ENCODE peak calls at places on chromosome 19, in ten cellular contexts. One of them, this sample, is unnamed.

GRCh38 chr19:36207605-36208252 is 6.7 kb downstream of the ZNF565 start:
- DNase-seq in AG10803: no peak
- DNase-seq in bronchial epithelial cell: no peak
- DNase-seq in PC-3: no peak
- DNase-seq in AG04450: no peak
- DNase-seq in upper lobe of right lung: no peak
- DNase-seq in Peyer's patch: no peak
- DNase-seq in tibial artery: no peak
- DNase-seq in A549: no peak
- DNase-seq in fibroblast of mammary gland: no peak
- DNase-seq in this sample: peak

GRCh38 chr19:30667746-30668145 is 295.6 kb downstream of the ZNF536 start:
- DNase-seq in AG10803: no peak
- DNase-seq in bronchial epithelial cell: no peak
- DNase-seq in PC-3: no peak
- DNase-seq in AG04450: no peak
- DNase-seq in upper lobe of right lung: no peak
- DNase-seq in Peyer's patch: no peak
- DNase-seq in tibial artery: no peak
- DNase-seq in A549: no peak
- DNase-seq in fibroblast of mammary gland: no peak
- DNase-seq in this sample: no peak

GRCh38 chr19:56637976-56638555 is 4.9 kb upstream of the SMIM17 start:
- DNase-seq in AG10803: peak
- DNase-seq in bronchial epithelial cell: peak
- DNase-seq in PC-3: peak
- DNase-seq in AG04450: peak
- DNase-seq in upper lobe of right lung: no peak
- DNase-seq in Peyer's patch: no peak
- DNase-seq in tibial artery: peak
- DNase-seq in A549: peak
- DNase-seq in fibroblast of mammary gland: peak
- DNase-seq in this sample: peak

GRCh38 chr19:6402834-6403608 is 10.1 kb upstream of the GTF2F1 start:
- DNase-seq in AG10803: peak
- DNase-seq in bronchial epithelial cell: no peak
- DNase-seq in PC-3: no peak
- DNase-seq in AG04450: peak
- DNase-seq in upper lobe of right lung: no peak
- DNase-seq in Peyer's patch: peak
- DNase-seq in tibial artery: no peak
- DNase-seq in A549: no peak
- DNase-seq in fibroblast of mammary gland: peak
- DNase-seq in this sample: peak

GRCh38 chr19:4474504-4475136 is 2.5 kb downstream of the HDGFL2 start:
- DNase-seq in AG10803: peak
- DNase-seq in bronchial epithelial cell: peak
- DNase-seq in PC-3: peak
- DNase-seq in AG04450: no peak
- DNase-seq in upper lobe of right lung: no peak
- DNase-seq in Peyer's patch: no peak
- DNase-seq in tibial artery: no peak
- DNase-seq in A549: peak
- DNase-seq in fibroblast of mammary gland: peak
- DNase-seq in this sample: peak

GRCh38 chr19:50549927-50550593 is 18.2 kb downstream of the LRRC4B start:
- DNase-seq in AG10803: no peak
- DNase-seq in bronchial epithelial cell: no peak
- DNase-seq in PC-3: no peak
- DNase-seq in AG04450: no peak
- DNase-seq in upper lobe of right lung: no peak
- DNase-seq in Peyer's patch: no peak
- DNase-seq in tibial artery: no peak
- DNase-seq in A549: no peak
- DNase-seq in fibroblast of mammary gland: no peak
- DNase-seq in this sample: no peak

GRCh38 chr19:6516018-6516658 is 14.0 kb upstream of the TUBB4A start:
- DNase-seq in AG10803: peak
- DNase-seq in bronchial epithelial cell: peak
- DNase-seq in PC-3: peak
- DNase-seq in AG04450: peak
- DNase-seq in upper lobe of right lung: peak
- DNase-seq in Peyer's patch: peak
- DNase-seq in tibial artery: peak
- DNase-seq in A549: peak
- DNase-seq in fibroblast of mammary gland: peak
- DNase-seq in this sample: peak

GRCh38 chr19:5914946-5915781 is 1.1 kb downstream of the CAPS start:
- DNase-seq in AG10803: no peak
- DNase-seq in bronchial epithelial cell: no peak
- DNase-seq in PC-3: peak
- DNase-seq in AG04450: no peak
- DNase-seq in upper lobe of right lung: peak
- DNase-seq in Peyer's patch: no peak
- DNase-seq in tibial artery: no peak
- DNase-seq in A549: no peak
- DNase-seq in fibroblast of mammary gland: no peak
- DNase-seq in this sample: no peak

GRCh38 chr19:14433454-14434156 is 499 bp downstream of the PKN1 start:
- DNase-seq in AG10803: no peak
- DNase-seq in bronchial epithelial cell: no peak
- DNase-seq in PC-3: peak
- DNase-seq in AG04450: no peak
- DNase-seq in upper lobe of right lung: peak
- DNase-seq in Peyer's patch: peak
- DNase-seq in tibial artery: no peak
- DNase-seq in A549: no peak
- DNase-seq in fibroblast of mammary gland: no peak
- DNase-seq in this sample: no peak

GRCh38 chr19:50433201-50434180 is 799 bp downstream of the MYBPC2 start:
- DNase-seq in AG10803: no peak
- DNase-seq in bronchial epithelial cell: no peak
- DNase-seq in PC-3: no peak
- DNase-seq in AG04450: no peak
- DNase-seq in upper lobe of right lung: no peak
- DNase-seq in Peyer's patch: no peak
- DNase-seq in tibial artery: no peak
- DNase-seq in A549: no peak
- DNase-seq in fibroblast of mammary gland: no peak
- DNase-seq in this sample: no peak

GRCh38 chr19:13190781-13191540 is 40.8 kb downstream of the IER2 start:
- DNase-seq in AG10803: no peak
- DNase-seq in bronchial epithelial cell: no peak
- DNase-seq in PC-3: no peak
- DNase-seq in AG04450: no peak
- DNase-seq in upper lobe of right lung: no peak
- DNase-seq in Peyer's patch: peak
- DNase-seq in tibial artery: no peak
- DNase-seq in A549: no peak
- DNase-seq in fibroblast of mammary gland: no peak
- DNase-seq in this sample: no peak

GRCh38 chr19:35509018-35509652 is 4.3 kb downstream of the DMKN start:
- DNase-seq in AG10803: no peak
- DNase-seq in bronchial epithelial cell: peak
- DNase-seq in PC-3: peak
- DNase-seq in AG04450: no peak
- DNase-seq in upper lobe of right lung: peak
- DNase-seq in Peyer's patch: peak
- DNase-seq in tibial artery: no peak
- DNase-seq in A549: no peak
- DNase-seq in fibroblast of mammary gland: no peak
- DNase-seq in this sample: no peak

GRCh38 chr19:30361107-30361447 is 11.1 kb upstream of the ZNF536 start:
- DNase-seq in AG10803: no peak
- DNase-seq in bronchial epithelial cell: no peak
- DNase-seq in PC-3: no peak
- DNase-seq in AG04450: no peak
- DNase-seq in upper lobe of right lung: no peak
- DNase-seq in Peyer's patch: no peak
- DNase-seq in tibial artery: no peak
- DNase-seq in A549: no peak
- DNase-seq in fibroblast of mammary gland: no peak
- DNase-seq in this sample: no peak

GRCh38 chr19:47540748-47541147 is 25.9 kb upstream of the NAPA start:
- DNase-seq in AG10803: peak
- DNase-seq in bronchial epithelial cell: peak
- DNase-seq in PC-3: peak
- DNase-seq in AG04450: peak
- DNase-seq in upper lobe of right lung: peak
- DNase-seq in Peyer's patch: no peak
- DNase-seq in tibial artery: no peak
- DNase-seq in A549: peak
- DNase-seq in fibroblast of mammary gland: peak
- DNase-seq in this sample: peak
- TF ChIP-seq CTCF in AG10803: peak
- TF ChIP-seq CTCF in bronchial epithelial cell: peak
- TF ChIP-seq CTCF in PC-3: peak
- TF ChIP-seq CTCF in AG04450: peak
- TF ChIP-seq CTCF in upper lobe of right lung: no peak
- TF ChIP-seq CTCF in Peyer's patch: no peak
- TF ChIP-seq CTCF in tibial artery: peak
- TF ChIP-seq CTCF in A549: peak
- TF ChIP-seq CTCF in fibroblast of mammary gland: peak
- TF ChIP-seq CTCF in this sample: peak

GRCh38 chr19:45781282-45782161 is 768 bp downstream of the DMPK start:
- DNase-seq in AG10803: no peak
- DNase-seq in bronchial epithelial cell: peak
- DNase-seq in PC-3: peak
- DNase-seq in AG04450: no peak
- DNase-seq in upper lobe of right lung: no peak
- DNase-seq in Peyer's patch: no peak
- DNase-seq in tibial artery: no peak
- DNase-seq in A549: peak
- DNase-seq in fibroblast of mammary gland: no peak
- DNase-seq in this sample: no peak

GRCh38 chr19:45780448-45781281 is 1.6 kb downstream of the DMPK start:
- DNase-seq in AG10803: no peak
- DNase-seq in bronchial epithelial cell: no peak
- DNase-seq in PC-3: no peak
- DNase-seq in AG04450: no peak
- DNase-seq in upper lobe of right lung: no peak
- DNase-seq in Peyer's patch: no peak
- DNase-seq in tibial artery: no peak
- DNase-seq in A549: peak
- DNase-seq in fibroblast of mammary gland: no peak
- DNase-seq in this sample: no peak

GRCh38 chr19:45778010-45778671 is 4.1 kb downstream of the DMPK start:
- DNase-seq in AG10803: no peak
- DNase-seq in bronchial epithelial cell: no peak
- DNase-seq in PC-3: no peak
- DNase-seq in AG04450: no peak
- DNase-seq in upper lobe of right lung: no peak
- DNase-seq in Peyer's patch: no peak
- DNase-seq in tibial artery: no peak
- DNase-seq in A549: no peak
- DNase-seq in fibroblast of mammary gland: no peak
- DNase-seq in this sample: no peak

GRCh38 chr19:45779231-45780145 is 2.8 kb downstream of the DMPK start:
- DNase-seq in AG10803: peak
- DNase-seq in bronchial epithelial cell: peak
- DNase-seq in PC-3: peak
- DNase-seq in AG04450: no peak
- DNase-seq in upper lobe of right lung: peak
- DNase-seq in Peyer's patch: peak
- DNase-seq in tibial artery: peak
- DNase-seq in A549: peak
- DNase-seq in fibroblast of mammary gland: peak
- DNase-seq in this sample: peak

DNA sequence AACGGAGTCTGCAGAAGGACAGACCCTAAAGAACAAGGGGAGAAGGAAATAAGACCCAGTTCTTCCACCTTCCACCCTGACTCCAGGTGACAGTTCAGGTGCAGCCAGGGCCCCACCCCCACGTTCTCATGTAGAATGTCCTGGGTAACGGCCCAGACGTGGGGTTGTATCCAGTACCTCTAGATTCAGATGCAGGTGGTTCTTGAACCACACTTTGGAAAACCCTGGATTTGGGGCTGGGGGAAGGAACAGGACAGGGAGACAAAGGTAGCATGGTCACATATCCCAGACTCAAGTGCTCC is 2.2 kb downstream of the DMPK start:
- DNase-seq in AG10803: no peak
- DNase-seq in bronchial epithelial cell: no peak
- DNase-seq in PC-3: no peak
- DNase-seq in AG04450: no peak
- DNase-seq in upper lobe of right lung: no peak
- DNase-seq in Peyer's patch: no peak
- DNase-seq in tibial artery: no peak
- DNase-seq in A549: no peak
- DNase-seq in fibroblast of mammary gland: no peak
- DNase-seq in this sample: no peak
- H3K4me3 ChIP-seq in AG10803: peak
- H3K4me3 ChIP-seq in bronchial epithelial cell: no peak
- H3K4me3 ChIP-seq in PC-3: no peak
- H3K4me3 ChIP-seq in AG04450: peak
- H3K4me3 ChIP-seq in upper lobe of right lung: peak
- H3K4me3 ChIP-seq in Peyer's patch: no peak
- H3K4me3 ChIP-seq in tibial artery: peak
- H3K4me3 ChIP-seq in A549: peak
- H3K4me3 ChIP-seq in fibroblast of mammary gland: no peak
- H3K4me3 ChIP-seq in this sample: peak

GRCh38 chr19:48637948-48638830 is 1.0 kb upstream of the DBP start:
- DNase-seq in AG10803: peak
- DNase-seq in bronchial epithelial cell: peak
- DNase-seq in PC-3: peak
- DNase-seq in AG04450: peak
- DNase-seq in upper lobe of right lung: peak
- DNase-seq in Peyer's patch: peak
- DNase-seq in tibial artery: peak
- DNase-seq in A549: peak
- DNase-seq in fibroblast of mammary gland: peak
- DNase-seq in this sample: peak
- TF ChIP-seq CTCF in AG10803: peak
- TF ChIP-seq CTCF in bronchial epithelial cell: no peak
- TF ChIP-seq CTCF in PC-3: no peak
- TF ChIP-seq CTCF in AG04450: peak
- TF ChIP-seq CTCF in upper lobe of right lung: no peak
- TF ChIP-seq CTCF in Peyer's patch: no peak
- TF ChIP-seq CTCF in tibial artery: no peak
- TF ChIP-seq CTCF in A549: no peak
- TF ChIP-seq CTCF in fibroblast of mammary gland: no peak
- TF ChIP-seq CTCF in this sample: no peak

DNA sequence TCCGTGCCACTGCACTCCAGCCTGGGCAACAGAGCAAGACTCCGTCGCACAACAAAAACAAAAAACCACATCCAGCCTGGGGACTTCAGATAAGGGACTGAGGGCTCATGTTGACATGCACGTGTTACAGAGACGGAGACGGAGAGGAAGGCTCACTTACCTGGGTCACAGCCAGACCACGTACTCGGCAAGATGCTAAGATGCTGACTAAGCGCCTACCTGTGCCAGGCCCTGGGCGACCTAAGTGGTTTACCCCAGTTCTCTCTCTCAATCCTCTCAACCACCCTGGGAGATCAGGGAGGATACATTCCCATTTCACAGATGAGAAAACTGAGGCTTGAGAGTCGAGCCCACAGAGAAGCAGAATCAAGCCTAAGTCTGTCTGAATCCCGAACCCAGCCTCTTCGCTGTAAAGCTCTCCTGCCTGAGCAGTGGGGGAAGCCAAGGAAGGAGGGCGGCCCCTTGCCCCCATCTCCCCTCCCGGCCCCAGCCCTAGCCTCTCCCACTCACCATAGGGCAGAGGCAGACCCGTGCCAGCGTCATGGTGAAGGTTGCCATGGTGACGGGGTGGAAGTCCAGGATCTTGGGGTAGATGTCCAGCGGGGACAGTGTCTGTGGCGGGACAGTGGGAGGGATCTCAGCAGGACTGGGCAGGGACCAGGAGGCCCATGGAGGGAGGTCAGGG is 13.5 kb downstream of the ERCC2 start:
- DNase-seq in AG10803: no peak
- DNase-seq in bronchial epithelial cell: no peak
- DNase-seq in PC-3: no peak
- DNase-seq in AG04450: no peak
- DNase-seq in upper lobe of right lung: no peak
- DNase-seq in Peyer's patch: no peak
- DNase-seq in tibial artery: no peak
- DNase-seq in A549: no peak
- DNase-seq in fibroblast of mammary gland: no peak
- DNase-seq in this sample: no peak
- H3K4me3 ChIP-seq in AG10803: no peak
- H3K4me3 ChIP-seq in bronchial epithelial cell: no peak
- H3K4me3 ChIP-seq in PC-3: no peak
- H3K4me3 ChIP-seq in AG04450: no peak
- H3K4me3 ChIP-seq in upper lobe of right lung: no peak
- H3K4me3 ChIP-seq in Peyer's patch: no peak
- H3K4me3 ChIP-seq in tibial artery: no peak
- H3K4me3 ChIP-seq in A549: no peak
- H3K4me3 ChIP-seq in fibroblast of mammary gland: no peak
- H3K4me3 ChIP-seq in this sample: no peak

This sample was measured in foreskin fibroblast.